ENCODE peak calls at places on chromosomes 1 and 21, in eight cellular contexts. One of them, this sample, is unnamed.

GRCh38 chr1:229645296-229646050 is 19.4 kb downstream of the URB2 start:
- DNase-seq in GM23248: no peak
- DNase-seq in MM.1S: no peak
- DNase-seq in endothelial cell of umbilical vein: no peak
- DNase-seq in GM12878: no peak
- DNase-seq in HCT116: no peak
- DNase-seq in GM23338: no peak
- DNase-seq in neural progenitor cell: no peak
- DNase-seq in this sample: no peak

GRCh38 chr1:32014937-32015363 is 1.3 kb downstream of the KHDRBS1 start:
- DNase-seq in GM23248: peak; percentile 45
- DNase-seq in GM12878: no peak
- DNase-seq in endothelial cell of umbilical vein: peak; percentile 58
- DNase-seq in HCT116: no peak
- DNase-seq in GM23338: no peak
- DNase-seq in MM.1S: no peak
- DNase-seq in neural progenitor cell: no peak
- DNase-seq in this sample: no peak

GRCh38 chr1:230153655-230154296 is 86.7 kb downstream of the GALNT2 start:
- DNase-seq in endothelial cell of umbilical vein: no peak
- DNase-seq in MM.1S: no peak
- DNase-seq in HCT116: no peak
- DNase-seq in GM12878: no peak
- DNase-seq in GM23338: no peak
- DNase-seq in GM23248: peak; percentile 80
- DNase-seq in neural progenitor cell: peak; percentile 65
- DNase-seq in this sample: no peak

GRCh38 chr1:28580706-28581530 is 11.1 kb upstream of the RAB42 start:
- DNase-seq in GM23338: peak; percentile 34
- DNase-seq in MM.1S: peak; percentile 64
- DNase-seq in GM23248: peak; percentile 69
- DNase-seq in HCT116: no peak
- DNase-seq in neural progenitor cell: peak; percentile 82
- DNase-seq in GM12878: no peak
- DNase-seq in endothelial cell of umbilical vein: peak; percentile 49
- DNase-seq in this sample: peak; percentile 28

GRCh38 chr1:234987415-234988159 is 141.1 kb downstream of the TOMM20 start:
- DNase-seq in HCT116: no peak
- DNase-seq in neural progenitor cell: peak; percentile 73
- DNase-seq in GM23248: peak; percentile 84
- DNase-seq in GM12878: no peak
- DNase-seq in GM23338: peak; percentile 85
- DNase-seq in endothelial cell of umbilical vein: peak; percentile 98
- DNase-seq in MM.1S: no peak
- DNase-seq in this sample: peak; percentile 88

GRCh38 chr1:96329121-96329520 is 392.5 kb upstream of the PTBP2 start:
- DNase-seq in endothelial cell of umbilical vein: peak; percentile 7
- DNase-seq in GM23338: no peak
- DNase-seq in neural progenitor cell: no peak
- DNase-seq in GM12878: no peak
- DNase-seq in HCT116: no peak
- DNase-seq in GM23248: no peak
- DNase-seq in MM.1S: no peak
- DNase-seq in this sample: no peak

GRCh38 chr1:56923207-56923606 is 42.6 kb downstream of the C8B start:
- DNase-seq in HCT116: no peak
- DNase-seq in GM23338: no peak
- DNase-seq in neural progenitor cell: no peak
- DNase-seq in GM12878: no peak
- DNase-seq in endothelial cell of umbilical vein: no peak
- DNase-seq in MM.1S: no peak
- DNase-seq in GM23248: no peak
- DNase-seq in this sample: no peak

GRCh38 chr1:36095760-36096405 is 7.2 kb downstream of the ADPRS start:
- DNase-seq in GM23338: no peak
- DNase-seq in neural progenitor cell: no peak
- DNase-seq in MM.1S: no peak
- DNase-seq in HCT116: no peak
- DNase-seq in GM23248: no peak
- DNase-seq in GM12878: no peak
- DNase-seq in endothelial cell of umbilical vein: no peak
- DNase-seq in this sample: no peak

GRCh38 chr21:42533306-42533962 is 19.8 kb downstream of the SLC37A1 start:
- DNase-seq in GM23338: no peak
- DNase-seq in neural progenitor cell: no peak
- DNase-seq in endothelial cell of umbilical vein: no peak
- DNase-seq in GM23248: no peak
- DNase-seq in HCT116: no peak
- DNase-seq in MM.1S: no peak
- DNase-seq in GM12878: no peak
- DNase-seq in this sample: no peak

GRCh38 chr21:18705971-18706370 is 302.4 kb upstream of the TMPRSS15 start:
- DNase-seq in GM12878: no peak
- DNase-seq in GM23248: no peak
- DNase-seq in neural progenitor cell: no peak
- DNase-seq in GM23338: no peak
- DNase-seq in MM.1S: no peak
- DNase-seq in endothelial cell of umbilical vein: peak; percentile 79
- DNase-seq in HCT116: no peak
- DNase-seq in this sample: no peak

GRCh38 chr21:29805110-29805509 is 134.7 kb downstream of the GRIK1 start:
- DNase-seq in HCT116: no peak
- DNase-seq in neural progenitor cell: no peak
- DNase-seq in endothelial cell of umbilical vein: no peak
- DNase-seq in GM12878: no peak
- DNase-seq in MM.1S: no peak
- DNase-seq in GM23338: no peak
- DNase-seq in GM23248: no peak
- DNase-seq in this sample: no peak

GRCh38 chr1:30461640-30462039 is 261.7 kb downstream of the MATN1 start:
- DNase-seq in GM23338: no peak
- DNase-seq in MM.1S: no peak
- DNase-seq in GM12878: no peak
- DNase-seq in GM23248: no peak
- DNase-seq in HCT116: no peak
- DNase-seq in neural progenitor cell: no peak
- DNase-seq in endothelial cell of umbilical vein: no peak
- DNase-seq in this sample: no peak

GRCh38 chr1:235648954-235649721 is 446 bp downstream of the GNG4 start:
- DNase-seq in MM.1S: peak; percentile 19
- DNase-seq in GM12878: no peak
- DNase-seq in GM23338: peak; percentile 92
- DNase-seq in neural progenitor cell: peak; percentile 91
- DNase-seq in GM23248: peak; percentile 87
- DNase-seq in HCT116: no peak
- DNase-seq in endothelial cell of umbilical vein: peak; percentile 60
- DNase-seq in this sample: peak; percentile 40

GRCh38 chr1:56894014-56894413 is 39.4 kb downstream of the C8A start:
- DNase-seq in GM23338: no peak
- DNase-seq in GM12878: no peak
- DNase-seq in GM23248: no peak
- DNase-seq in HCT116: no peak
- DNase-seq in MM.1S: no peak
- DNase-seq in neural progenitor cell: no peak
- DNase-seq in endothelial cell of umbilical vein: no peak
- DNase-seq in this sample: no peak

GRCh38 chr1:153635872-153636271 is 2.0 kb downstream of the CHTOP start:
- DNase-seq in endothelial cell of umbilical vein: no peak
- DNase-seq in HCT116: no peak
- DNase-seq in neural progenitor cell: no peak
- DNase-seq in GM23248: no peak
- DNase-seq in MM.1S: no peak
- DNase-seq in GM23338: no peak
- DNase-seq in GM12878: no peak
- DNase-seq in this sample: no peak

GRCh38 chr1:167599839-167600581 is 30.0 kb upstream of the RCSD1 start:
- DNase-seq in GM12878: peak; percentile 79
- DNase-seq in neural progenitor cell: no peak
- DNase-seq in GM23338: no peak
- DNase-seq in MM.1S: peak; percentile 93
- DNase-seq in HCT116: peak; percentile 6
- DNase-seq in endothelial cell of umbilical vein: peak; percentile 40
- DNase-seq in GM23248: peak; percentile 71
- DNase-seq in this sample: peak; percentile 23

GRCh38 chr1:226541231-226541630 is 7.3 kb upstream of the STUM start:
- DNase-seq in neural progenitor cell: no peak
- DNase-seq in endothelial cell of umbilical vein: no peak
- DNase-seq in GM23248: no peak
- DNase-seq in GM23338: no peak
- DNase-seq in GM12878: no peak
- DNase-seq in MM.1S: no peak
- DNase-seq in HCT116: no peak
- DNase-seq in this sample: no peak

GRCh38 chr1:77548285-77548684 is 134.2 kb downstream of the ZZZ3 start:
- DNase-seq in GM12878: no peak
- DNase-seq in GM23338: no peak
- DNase-seq in neural progenitor cell: peak; percentile 11
- DNase-seq in endothelial cell of umbilical vein: no peak
- DNase-seq in GM23248: no peak
- DNase-seq in HCT116: no peak
- DNase-seq in MM.1S: no peak
- DNase-seq in this sample: no peak

GRCh38 chr21:29233611-29234540 is 64.8 kb upstream of the BACH1 start:
- DNase-seq in GM12878: peak; percentile 76
- DNase-seq in GM23338: no peak
- DNase-seq in GM23248: no peak
- DNase-seq in neural progenitor cell: peak; percentile 26
- DNase-seq in HCT116: no peak
- DNase-seq in endothelial cell of umbilical vein: no peak
- DNase-seq in MM.1S: peak; percentile 81
- DNase-seq in this sample: no peak

GRCh38 chr1:2834146-2834475 is 32.6 kb upstream of the TTC34 start:
- DNase-seq in GM23248: no peak
- DNase-seq in GM12878: no peak
- DNase-seq in HCT116: no peak
- DNase-seq in MM.1S: no peak
- DNase-seq in endothelial cell of umbilical vein: no peak
- DNase-seq in neural progenitor cell: no peak
- DNase-seq in GM23338: no peak
- DNase-seq in this sample: no peak

GRCh38 chr1:247102381-247102780 is 1.8 kb downstream of the ZNF669 start:
- DNase-seq in neural progenitor cell: no peak
- DNase-seq in endothelial cell of umbilical vein: no peak
- DNase-seq in GM23338: no peak
- DNase-seq in HCT116: no peak
- DNase-seq in MM.1S: no peak
- DNase-seq in GM12878: no peak
- DNase-seq in GM23248: peak; percentile 87
- DNase-seq in this sample: no peak

DNA sequence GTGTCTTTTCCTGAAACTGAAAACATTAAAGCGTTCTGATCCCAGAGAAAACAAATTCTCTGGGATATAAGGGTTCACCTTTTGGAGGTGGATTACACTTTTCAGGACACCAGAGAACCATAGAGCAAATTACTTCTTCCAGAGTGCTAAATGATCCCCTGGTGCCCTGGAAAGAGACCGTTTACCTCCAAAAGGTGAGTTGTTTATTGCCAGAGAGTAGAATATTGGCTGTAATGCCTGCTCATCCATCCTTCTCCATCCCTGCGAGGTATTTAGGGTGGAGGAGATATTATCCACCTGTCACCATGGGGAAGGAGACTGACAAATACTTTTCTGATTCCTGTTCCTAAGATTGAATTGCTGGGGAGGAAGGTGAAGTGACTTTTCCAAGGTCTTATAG is 30.4 kb downstream of the PBX1 start:
- DNase-seq in GM23248: no peak
- DNase-seq in endothelial cell of umbilical vein: no peak
- DNase-seq in MM.1S: no peak
- DNase-seq in HCT116: no peak
- DNase-seq in GM23338: no peak
- DNase-seq in neural progenitor cell: no peak
- DNase-seq in GM12878: no peak
- DNase-seq in this sample: no peak
- H3K27ac ChIP-seq in GM23248: no peak overlapping the region
- H3K27ac ChIP-seq in endothelial cell of umbilical vein: no peak overlapping the region
- H3K27ac ChIP-seq in MM.1S: no peak overlapping the region
- H3K27ac ChIP-seq in HCT116: no peak overlapping the region
- H3K27ac ChIP-seq in GM23338: peak overlapping the region; percentile 94
- H3K27ac ChIP-seq in neural progenitor cell: peak overlapping the region; percentile 97
- H3K27ac ChIP-seq in GM12878: no peak overlapping the region
- H3K27ac ChIP-seq in this sample: no peak overlapping the region

GRCh38 chr1:54477153-54477561 is 70.9 kb upstream of the ACOT11 start:
- DNase-seq in endothelial cell of umbilical vein: no peak
- DNase-seq in GM23248: no peak
- DNase-seq in neural progenitor cell: no peak
- DNase-seq in GM12878: no peak
- DNase-seq in GM23338: no peak
- DNase-seq in HCT116: no peak
- DNase-seq in MM.1S: no peak
- DNase-seq in this sample: no peak

GRCh38 chr1:54476231-54477109 is 70.3 kb upstream of the SSBP3 start:
- DNase-seq in GM23338: no peak
- DNase-seq in neural progenitor cell: no peak
- DNase-seq in endothelial cell of umbilical vein: no peak
- DNase-seq in GM12878: no peak
- DNase-seq in HCT116: no peak
- DNase-seq in GM23248: no peak
- DNase-seq in MM.1S: no peak
- DNase-seq in this sample: peak; percentile 31

GRCh38 chr1:54475357-54476230 is 69.4 kb upstream of the SSBP3 start:
- DNase-seq in GM23248: no peak
- DNase-seq in HCT116: no peak
- DNase-seq in neural progenitor cell: peak; percentile 56
- DNase-seq in MM.1S: no peak
- DNase-seq in GM23338: peak; percentile 81
- DNase-seq in endothelial cell of umbilical vein: no peak
- DNase-seq in GM12878: no peak
- DNase-seq in this sample: peak; percentile 16

GRCh38 chr1:54471588-54471987 is 65.4 kb upstream of the SSBP3 start:
- DNase-seq in GM12878: no peak
- DNase-seq in GM23248: no peak
- DNase-seq in GM23338: peak; percentile 60
- DNase-seq in endothelial cell of umbilical vein: no peak
- DNase-seq in neural progenitor cell: no peak
- DNase-seq in HCT116: no peak
- DNase-seq in MM.1S: no peak
- DNase-seq in this sample: no peak

GRCh38 chr1:54474500-54475235 is 68.5 kb upstream of the SSBP3 start:
- DNase-seq in GM12878: no peak
- DNase-seq in MM.1S: no peak
- DNase-seq in neural progenitor cell: peak; percentile 84
- DNase-seq in GM23338: peak; percentile 80
- DNase-seq in GM23248: peak; percentile 47
- DNase-seq in HCT116: no peak
- DNase-seq in endothelial cell of umbilical vein: no peak
- DNase-seq in this sample: no peak
- TF ChIP-seq EZH2 in GM12878: no peak
- TF ChIP-seq EZH2 in MM.1S: no peak
- TF ChIP-seq EZH2 in neural progenitor cell: no peak
- TF ChIP-seq EZH2 in GM23338: no peak
- TF ChIP-seq EZH2 in GM23248: no peak
- TF ChIP-seq EZH2 in HCT116: no peak
- TF ChIP-seq EZH2 in endothelial cell of umbilical vein: no peak
- TF ChIP-seq EZH2 in this sample: no peak

GRCh38 chr1:208208132-208208487 is 36.1 kb downstream of the PLXNA2 start:
- DNase-seq in GM12878: no peak
- DNase-seq in neural progenitor cell: no peak
- DNase-seq in MM.1S: no peak
- DNase-seq in HCT116: no peak
- DNase-seq in GM23338: no peak
- DNase-seq in GM23248: peak; percentile 33
- DNase-seq in endothelial cell of umbilical vein: no peak
- DNase-seq in this sample: no peak
- H3K27ac ChIP-seq in GM12878: no peak overlapping the region
- H3K27ac ChIP-seq in neural progenitor cell: no peak overlapping the region
- H3K27ac ChIP-seq in MM.1S: no peak overlapping the region
- H3K27ac ChIP-seq in HCT116: no peak overlapping the region
- H3K27ac ChIP-seq in GM23338: no peak overlapping the region
- H3K27ac ChIP-seq in GM23248: peak overlapping the region; percentile 93
- H3K27ac ChIP-seq in endothelial cell of umbilical vein: peak overlapping the region; percentile 94
- H3K27ac ChIP-seq in this sample: peak overlapping the region; percentile 20

GRCh38 chr21:44874497-44875331 is 1.2 kb upstream of the PTTG1IP start:
- DNase-seq in GM12878: no peak
- DNase-seq in neural progenitor cell: peak; percentile 49
- DNase-seq in GM23338: peak; percentile 63
- DNase-seq in MM.1S: peak; percentile 75
- DNase-seq in HCT116: no peak
- DNase-seq in endothelial cell of umbilical vein: peak; percentile 61
- DNase-seq in GM23248: peak; percentile 55
- DNase-seq in this sample: peak; percentile 51
- TF ChIP-seq EZH2 in GM12878: no peak
- TF ChIP-seq EZH2 in neural progenitor cell: peak; percentile 96
- TF ChIP-seq EZH2 in GM23338: peak; percentile 56
- TF ChIP-seq EZH2 in MM.1S: no peak
- TF ChIP-seq EZH2 in HCT116: no peak
- TF ChIP-seq EZH2 in endothelial cell of umbilical vein: no peak
- TF ChIP-seq EZH2 in GM23248: no peak
- TF ChIP-seq EZH2 in this sample: no peak

This sample was measured in PC-9.